ENCODE peak calls at places on chromosomes 7 and 10, in ten cellular contexts. O is heart left ventricle; I is Caco-2; J is fibroblast of lung; W is mesendoderm; H is stomach; D is sigmoid colon; G is CD8-positive, alpha-beta memory T cell; S is neuronal stem cell; N is HCT116. B is an unnamed sample. For H3K4me1 and H3K36me3, the result is how much of the 10 kb centered on the place peaks cover.

GRCh38 chr10:36574212-36574611 is 551.2 kb upstream of the ANKRD30A start:
- DNase-seq in J (no peak), N (no peak), O (no peak), W (no peak), G (no peak), H (no peak), I (no peak), D (no peak), S (no peak), B (no peak)

GRCh38 chr10:3484306-3485187 is 300.5 kb downstream of the KLF6 start:
- DNase-seq in J (peak), S (no peak), O (no peak), W (peak), G (no peak), D (no peak), I (no peak), H (no peak), N (no peak), B (no peak)

GRCh38 chr10:16440396-16441105 is 3.7 kb downstream of the PTER start:
- DNase-seq in W (peak), H (peak), O (no peak), S (no peak), J (no peak), G (no peak), I (no peak), N (no peak), D (no peak), B (no peak)

GRCh38 chr10:71701733-71702132 is 17.8 kb downstream of the C10orf105 start:
- DNase-seq in S (no peak), J (no peak), W (no peak), H (no peak), N (no peak), I (no peak), G (no peak), D (no peak), O (no peak), B (no peak)

GRCh38 chr10:49176310-49177268 is 11.6 kb downstream of the TMEM273 start:
- DNase-seq in H (no peak), N (no peak), D (no peak), J (no peak), I (no peak), W (no peak), G (no peak), S (no peak), O (peak), B (no peak)

GRCh38 chr7:100093498-100093897 is 4.7 kb downstream of the COPS6 start:
- DNase-seq in O (no peak), I (no peak), G (no peak), N (no peak), J (no peak), S (no peak), D (peak), W (no peak), H (no peak), B (no peak)

GRCh38 chr10:32239770-32240169 is 107.2 kb downstream of the EPC1 start:
- DNase-seq in W (no peak), S (no peak), D (no peak), O (no peak), J (peak), I (no peak), G (no peak), N (no peak), H (no peak), B (no peak)

GRCh38 chr10:103575416-103576075 is 82.0 kb downstream of the NEURL1 start:
- DNase-seq in D (no peak), J (no peak), G (no peak), H (no peak), N (no peak), I (no peak), W (no peak), O (no peak), S (no peak), B (no peak)

GRCh38 chr10:72162978-72163377 is 52.8 kb upstream of the ANAPC16 start:
- DNase-seq in J (peak), G (no peak), O (no peak), I (no peak), N (no peak), W (no peak), D (no peak), H (no peak), S (no peak), B (no peak)

GRCh38 chr7:102432476-102433318 is 678 bp upstream of the ORAI2 start:
- DNase-seq in I (no peak), J (no peak), G (peak), D (no peak), S (peak), O (no peak), N (no peak), W (no peak), H (no peak), B (no peak)

GRCh38 chr7:102431617-102432298 is 1.6 kb upstream of the ORAI2 start:
- DNase-seq in N (no peak), I (no peak), D (no peak), S (no peak), W (peak), G (peak), J (no peak), H (no peak), O (no peak), B (no peak)

GRCh38 chr7:102436123-102436522 is 2.7 kb downstream of the ORAI2 start:
- DNase-seq in J (no peak), W (no peak), S (no peak), N (no peak), I (no peak), G (no peak), H (no peak), D (no peak), O (no peak), B (no peak)

GRCh38 chr7:102434039-102434481 is 685 bp downstream of the ORAI2 start:
- DNase-seq in J (no peak), S (no peak), G (peak), H (no peak), I (no peak), O (no peak), D (no peak), W (no peak), N (no peak), B (no peak)

GRCh38 chr7:102433319-102434038 is at the start of gene ORAI2:
- DNase-seq in I (peak), G (peak), N (no peak), W (peak), H (peak), J (peak), O (peak), D (peak), S (peak), B (no peak)
- H3K4me1 ChIP-seq in I (under half), G (half or more), N (under half), W (under half), H (under half), J (under half), O (under half), D (under half), S (under half), B (under half)

GRCh38 chr10:125797999-125798662 is 22.5 kb upstream of the MMP21 start:
- DNase-seq in G (no peak), J (no peak), S (no peak), O (no peak), N (no peak), H (no peak), I (no peak), D (no peak), W (no peak), B (no peak)
- H3K36me3 ChIP-seq in G (under half), J (under half), S (under half), O (half or more), N (under half), H (half or more), I (under half), D (half or more), W (under half), B (under half)

GRCh38 chr10:5892007-5892406 is 2.0 kb downstream of the FBH1 start:
- DNase-seq in I (no peak), J (no peak), D (no peak), O (no peak), G (no peak), H (no peak), N (no peak), W (no peak), S (no peak), B (no peak)

GRCh38 chr10:5890519-5890878 is 456 bp downstream of the FBH1 start:
- DNase-seq in I (peak), W (peak), H (no peak), G (no peak), O (no peak), J (peak), D (peak), N (no peak), S (no peak), B (no peak)

GRCh38 chr10:5888843-5889623 is 660 bp downstream of the ANKRD16 start:
- DNase-seq in I (peak), D (peak), J (peak), G (peak), W (peak), H (peak), N (no peak), S (peak), O (peak), B (no peak)

GRCh38 chr10:5889624-5890518 is at the start of the genes ANKRD16 and FBH1:
- DNase-seq in N (peak), J (peak), D (peak), G (peak), O (peak), H (peak), I (peak), S (peak), W (peak), B (peak)

GRCh38 chr10:5891009-5891408 is 966 bp downstream of the FBH1 start:
- DNase-seq in W (no peak), J (no peak), I (no peak), O (no peak), D (no peak), N (no peak), H (no peak), G (no peak), S (no peak), B (no peak)
- H3K4me1 ChIP-seq in W (under half), J (under half), I (under half), O (half or more), D (under half), N (under half), H (half or more), G (under half), S (under half), B (under half)

GRCh38 chr10:114138581-114138980 is 35.4 kb downstream of the CCDC186 start:
- DNase-seq in H (no peak), G (no peak), N (no peak), J (no peak), W (no peak), D (no peak), O (no peak), S (no peak), I (no peak), B (no peak)
- H3K36me3 ChIP-seq in H (half or more), G (under half), N (under half), J (under half), W (under half), D (under half), O (half or more), S (under half), I (under half), B (under half)

DNA sequence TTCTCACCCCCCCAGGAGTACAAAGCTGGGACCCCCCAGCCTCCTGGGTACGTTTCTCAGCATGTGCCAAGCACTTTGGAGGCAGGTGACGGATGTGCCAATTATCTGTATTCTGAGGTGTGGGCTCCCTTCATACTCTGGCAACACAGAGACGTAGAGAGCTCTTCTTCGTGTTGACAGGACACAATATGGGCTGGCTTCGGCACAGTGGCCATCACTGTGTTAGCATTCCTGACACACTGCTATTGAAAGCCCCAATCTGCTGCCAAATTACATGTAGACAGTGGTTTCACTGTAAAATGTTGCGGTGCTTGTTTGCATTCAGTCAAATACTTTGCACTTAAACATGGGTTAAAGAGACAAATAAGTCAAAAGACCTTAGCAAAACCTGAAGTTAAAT is 92.6 kb upstream of the SAMD8 start:
- DNase-seq in I (no peak), N (no peak), H (no peak), D (no peak), W (no peak), S (no peak), J (no peak), O (no peak), G (no peak), B (no peak)
- H3K4me1 ChIP-seq in I (under half), N (under half), H (half or more), D (under half), W (under half), S (under half), J (under half), O (under half), G (under half), B (under half)

GRCh38 chr10:119120413-119120867 is 16.5 kb downstream of the DENND10 start:
- DNase-seq in G (no peak), N (no peak), H (no peak), D (peak), O (no peak), J (peak), W (no peak), S (no peak), I (no peak), B (no peak)
- H3K36me3 ChIP-seq in G (under half), N (under half), H (half or more), D (half or more), O (half or more), J (under half), W (under half), S (under half), I (under half), B (under half)

DNA sequence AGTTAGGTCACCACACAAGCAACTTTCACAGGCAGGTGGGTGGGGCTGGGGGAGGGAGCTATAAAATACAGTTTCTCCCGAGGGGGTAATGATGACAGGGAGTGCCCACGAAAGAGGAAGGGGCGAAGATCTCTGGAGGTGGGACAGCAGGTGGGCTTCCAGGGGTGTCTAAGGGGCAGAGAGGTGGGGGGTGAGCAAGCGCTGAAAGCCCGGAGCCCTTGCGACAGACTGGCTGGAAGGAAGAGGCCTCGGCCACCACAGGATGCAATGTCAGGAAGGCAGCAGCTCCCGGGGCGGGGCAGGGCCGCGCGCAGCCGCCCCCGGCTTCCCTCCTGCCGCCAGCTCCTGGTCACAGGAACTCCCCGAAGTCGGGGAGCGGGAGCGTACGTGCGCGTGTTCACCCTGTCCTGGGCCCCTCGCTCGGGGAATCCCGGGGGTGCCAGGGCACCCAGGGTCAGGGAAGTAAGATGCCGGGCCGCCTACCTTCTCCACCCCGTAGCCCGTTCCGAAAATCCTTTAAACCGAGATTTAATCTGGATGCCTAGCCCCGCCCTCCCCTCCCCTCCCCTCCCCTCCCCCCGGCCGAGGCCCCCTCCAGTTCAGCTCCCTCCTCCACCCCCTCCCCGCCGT is 105.2 kb upstream of the PPIF start:
- DNase-seq in S (no peak), D (peak), G (peak), N (no peak), I (no peak), J (peak), H (peak), O (peak), W (peak), B (no peak)
- H3K4me1 ChIP-seq in S (under half), D (half or more), G (under half), N (under half), I (under half), J (under half), H (half or more), O (half or more), W (under half), B (under half)

DNA sequence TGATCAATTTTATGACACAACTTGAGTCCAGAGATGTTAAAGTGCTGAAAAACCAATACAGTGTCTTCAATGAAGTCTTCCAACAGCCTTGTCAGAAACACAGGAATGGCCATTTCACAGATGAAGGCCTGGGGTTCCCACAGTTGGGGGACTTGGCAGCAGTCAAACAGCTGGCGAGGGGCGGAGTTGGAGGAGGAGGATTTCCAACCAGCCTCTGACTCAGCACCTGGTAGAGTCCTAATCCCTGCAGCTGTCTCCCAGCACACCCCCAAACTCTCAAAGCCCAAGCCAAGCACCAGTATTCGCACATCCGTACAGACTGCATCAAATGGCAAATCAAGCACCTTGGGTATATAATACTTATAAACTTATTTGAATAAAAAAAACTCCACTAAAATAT is 28.0 kb downstream of the CTBP2 start:
- DNase-seq in S (no peak), H (no peak), G (no peak), N (no peak), W (no peak), J (no peak), I (no peak), O (no peak), D (no peak), B (no peak)
- H3K36me3 ChIP-seq in S (under half), H (half or more), G (under half), N (under half), W (under half), J (under half), I (under half), O (under half), D (under half), B (under half)

DNA sequence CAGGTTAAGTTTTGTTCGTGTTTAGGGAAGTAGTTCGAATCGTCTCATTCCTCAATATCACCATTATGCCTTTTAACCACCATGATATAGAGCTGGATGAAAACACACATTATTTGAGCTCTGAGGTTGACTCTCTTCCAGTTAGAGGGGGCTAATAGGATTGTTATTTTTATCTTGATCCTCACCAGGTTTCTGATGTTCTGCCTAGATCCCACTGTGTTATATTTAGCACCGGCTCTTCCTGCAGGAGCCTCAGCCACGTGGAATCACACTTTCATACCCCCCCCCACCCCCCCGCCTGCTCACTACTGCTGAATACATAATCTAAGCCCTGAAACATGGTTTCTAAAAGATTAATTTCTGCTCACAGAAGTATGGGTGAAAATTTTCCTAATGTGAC is 88.3 kb downstream of the NRCAM start:
- DNase-seq in D (no peak), H (no peak), I (no peak), J (no peak), O (no peak), N (no peak), W (peak), G (no peak), S (no peak), B (no peak)
- H3K4me1 ChIP-seq in D (under half), H (under half), I (under half), J (under half), O (under half), N (under half), W (under half), G (under half), S (under half), B (under half)

B was measured in iPS DF 6.9.